ENCODE peak calls at places on chromosomes 11 and 22, in six cellular contexts. L is right atrium auricular region; H is CD8-positive, alpha-beta memory T cell; Z is WERI-Rb-1; O is PC-3; F is brain microvascular endothelial cell. S is an unnamed sample. For H3K36me3 and H3K27me3, the result is how much of the 10 kb centered on the place peaks cover.

GRCh38 chr22:18062421-18062820 is 15.4 kb upstream of the PEX26 start:
- DNase-seq in L (no peak), Z (no peak), O (no peak), F (no peak), H (no peak), S (no peak)

GRCh38 chr11:221539-221938 is 14.0 kb downstream of the RIC8A start:
- DNase-seq in Z (no peak), O (no peak), L (no peak), H (no peak), F (no peak), S (no peak)

GRCh38 chr11:68269414-68270081 is 2.2 kb downstream of the C11orf24 start:
- DNase-seq in O (peak), Z (no peak), F (peak), H (no peak), L (no peak), S (peak)

GRCh38 chr11:127789887-127790286 is 789.3 kb upstream of the KIRREL3 start:
- DNase-seq in O (peak), F (peak), H (no peak), Z (peak), L (no peak), S (peak)

GRCh38 chr22:47205562-47205961 is 443.1 kb downstream of the TBC1D22A start:
- DNase-seq in Z (no peak), H (no peak), O (no peak), L (peak), F (no peak), S (no peak)

GRCh38 chr22:33931406-33931805 is 11.1 kb upstream of the LARGE1 start:
- DNase-seq in O (no peak), L (no peak), Z (no peak), H (no peak), F (no peak), S (no peak)

GRCh38 chr11:47867821-47868220 is 19.7 kb upstream of the NUP160 start:
- DNase-seq in L (no peak), F (no peak), H (no peak), Z (no peak), O (no peak), S (no peak)

GRCh38 chr11:31995525-31996123 is 95.2 kb upstream of the RCN1 start:
- DNase-seq in Z (no peak), H (no peak), O (peak), L (no peak), F (no peak), S (no peak)

GRCh38 chr11:124943242-124943641 is 7.4 kb upstream of the HEPACAM start:
- DNase-seq in F (no peak), Z (no peak), L (no peak), O (no peak), H (no peak), S (no peak)

GRCh38 chr11:15724611-15725010 is 609.9 kb downstream of the INSC start:
- DNase-seq in H (no peak), F (no peak), L (no peak), Z (no peak), O (no peak), S (no peak)
- H3K4me3 ChIP-seq in H (no peak), F (no peak), L (no peak), Z (no peak), O (no peak), S (no peak)

GRCh38 chr22:23026777-23027176 is 43.5 kb upstream of the GNAZ start:
- DNase-seq in L (no peak), F (no peak), H (no peak), Z (no peak), O (no peak), S (no peak)
- H3K36me3 ChIP-seq in L (under half), F (under half), H (under half), Z (under half), O (under half), S (under half)

DNA sequence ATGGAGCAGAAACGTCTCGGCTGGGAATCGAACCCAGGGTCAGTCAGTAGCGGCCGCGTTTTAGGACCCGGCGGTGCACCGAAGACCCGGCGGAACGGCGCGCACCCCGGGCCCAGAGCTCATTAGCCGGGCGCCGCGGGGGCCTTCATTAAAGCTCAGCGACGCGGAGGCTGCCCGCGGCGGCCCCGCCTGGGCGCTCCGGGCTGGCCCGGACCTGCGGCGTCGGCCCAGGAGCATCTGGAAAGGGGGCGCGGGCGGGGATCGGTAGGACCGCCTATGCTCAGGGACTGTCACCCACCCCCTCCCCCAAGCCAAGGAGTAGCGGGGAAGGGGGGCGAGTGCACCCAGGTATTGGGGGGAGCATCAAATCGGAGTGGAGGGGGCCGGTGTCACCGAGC is 52.2 kb downstream of the CYTH4 start:
- DNase-seq in Z (no peak), F (no peak), L (no peak), H (no peak), O (peak), S (no peak)
- H3K27me3 ChIP-seq in Z (under half), F (under half), L (under half), H (under half), O (under half), S (under half)

GRCh38 chr22:35914665-35915476 is 113.8 kb downstream of the RBFOX2 start:
- DNase-seq in Z (peak), F (peak), H (no peak), L (peak), O (peak), S (peak)
- H3K4me3 ChIP-seq in Z (peak), F (peak), H (no peak), L (peak), O (peak), S (peak)

GRCh38 chr22:35417606-35418005 is 17.7 kb downstream of the MCM5 start:
- DNase-seq in Z (no peak), O (no peak), L (no peak), F (no peak), H (no peak), S (no peak)

GRCh38 chr22:35419756-35420155 is 19.8 kb downstream of the MCM5 start:
- DNase-seq in Z (no peak), F (no peak), L (no peak), O (no peak), H (no peak), S (no peak)

GRCh38 chr22:35418088-35418487 is 18.1 kb downstream of the MCM5 start:
- DNase-seq in L (no peak), H (no peak), O (peak), Z (no peak), F (no peak), S (peak)

GRCh38 chr22:35421121-35421520 is 21.2 kb downstream of the MCM5 start:
- DNase-seq in F (no peak), H (no peak), L (no peak), Z (no peak), O (no peak), S (no peak)

DNA sequence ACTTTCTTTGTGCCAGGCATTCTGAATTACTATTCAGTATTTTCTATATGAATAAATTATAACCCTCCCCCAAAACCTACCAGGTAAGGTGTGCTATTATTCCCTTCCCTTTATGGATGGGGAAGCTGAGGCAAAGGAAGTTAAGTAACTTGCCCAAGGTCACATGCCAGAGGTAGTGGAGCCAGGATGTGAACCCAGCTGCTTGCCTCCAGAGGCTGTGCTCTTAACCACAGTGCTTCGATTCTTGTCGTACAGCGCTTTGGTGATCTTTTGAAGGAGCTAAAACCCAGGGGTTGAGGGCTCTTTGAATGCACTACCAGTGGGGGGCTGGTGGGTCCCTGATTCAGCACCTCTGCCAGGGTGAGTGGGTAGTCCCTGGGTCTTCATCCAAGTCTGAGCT is 18.8 kb downstream of the MCM5 start:
- DNase-seq in L (no peak), H (no peak), Z (no peak), O (no peak), F (no peak), S (no peak)
- H3K36me3 ChIP-seq in L (half or more), H (under half), Z (half or more), O (under half), F (under half), S (half or more)

DNA sequence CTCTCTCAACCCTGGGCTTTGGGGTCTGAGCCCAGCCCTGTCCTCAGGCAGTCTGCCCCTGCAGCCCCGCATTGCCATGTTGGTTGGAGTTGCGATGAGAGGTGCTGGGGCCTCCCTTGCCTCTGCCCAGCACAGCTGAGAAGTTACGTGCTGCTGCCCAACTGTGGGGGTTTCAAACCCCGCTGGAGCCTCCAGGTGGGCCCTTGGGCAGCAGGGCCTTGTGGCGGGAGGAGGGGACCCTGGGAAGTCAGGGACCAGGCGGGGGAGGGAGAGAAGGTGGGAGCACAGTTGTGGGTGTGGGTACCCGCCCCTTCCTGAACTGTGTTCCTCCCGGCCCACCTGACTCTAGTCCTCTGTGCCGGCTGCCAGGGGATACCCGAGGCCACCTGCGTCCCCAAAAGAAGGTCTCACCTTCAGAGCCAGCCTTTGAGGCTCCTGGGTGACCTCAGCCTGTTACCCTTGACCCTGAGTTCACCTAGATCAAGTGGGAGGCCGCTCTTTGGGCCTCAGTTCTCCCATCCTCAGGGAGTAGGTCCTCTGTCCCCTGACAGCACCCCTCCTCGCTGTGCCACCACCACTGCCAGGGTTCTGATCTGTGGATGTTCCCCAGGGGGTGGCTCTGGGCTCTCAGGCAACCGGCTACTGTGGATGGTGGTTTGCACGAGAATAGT is 7.6 kb upstream of the CCDC188 start:
- DNase-seq in O (no peak), Z (no peak), L (no peak), F (no peak), H (no peak), S (no peak)
- H3K27me3 ChIP-seq in O (under half), Z (under half), L (under half), F (under half), H (under half), S (under half)

S was measured in MG63.